ENCODE peak calls at places on chromosomes 13 and 19, in six cellular contexts. One of them, this sample, is unnamed.

GRCh38 chr13:75870397-75870801 is 234.3 kb downstream of the LMO7 start:
- DNase-seq in activated CD4-positive, alpha-beta T cell treated with anti-CD3 and anti-CD28 coated beads for 24 hours: no peak
- DNase-seq in NCI-H187 treated with DMSO at 0.1 percent for 48 hours: no peak
- DNase-seq in H9: no peak
- DNase-seq in NCI-H510A: no peak
- DNase-seq in aorta: no peak
- DNase-seq in this sample: no peak

GRCh38 chr13:93029536-93029935 is 197.1 kb upstream of the GPC6 start:
- DNase-seq in activated CD4-positive, alpha-beta T cell treated with anti-CD3 and anti-CD28 coated beads for 24 hours: no peak
- DNase-seq in NCI-H187 treated with DMSO at 0.1 percent for 48 hours: no peak
- DNase-seq in H9: no peak
- DNase-seq in NCI-H510A: no peak
- DNase-seq in aorta: no peak
- DNase-seq in this sample: no peak

GRCh38 chr19:28882818-28883217 is 330.1 kb downstream of the UQCRFS1 start:
- DNase-seq in activated CD4-positive, alpha-beta T cell treated with anti-CD3 and anti-CD28 coated beads for 24 hours: no peak
- DNase-seq in NCI-H187 treated with DMSO at 0.1 percent for 48 hours: no peak
- DNase-seq in H9: no peak
- DNase-seq in NCI-H510A: no peak
- DNase-seq in aorta: no peak
- DNase-seq in this sample: no peak

GRCh38 chr13:26376430-26376829 is 122.5 kb downstream of the CDK8 start:
- DNase-seq in activated CD4-positive, alpha-beta T cell treated with anti-CD3 and anti-CD28 coated beads for 24 hours: no peak
- DNase-seq in NCI-H187 treated with DMSO at 0.1 percent for 48 hours: no peak
- DNase-seq in H9: no peak
- DNase-seq in NCI-H510A: no peak
- DNase-seq in aorta: no peak
- DNase-seq in this sample: no peak

GRCh38 chr13:22175211-22175610 is 504.3 kb downstream of the FGF9 start:
- DNase-seq in activated CD4-positive, alpha-beta T cell treated with anti-CD3 and anti-CD28 coated beads for 24 hours: no peak
- DNase-seq in NCI-H187 treated with DMSO at 0.1 percent for 48 hours: no peak
- DNase-seq in H9: no peak
- DNase-seq in NCI-H510A: no peak
- DNase-seq in aorta: no peak
- DNase-seq in this sample: no peak

GRCh38 chr13:45331981-45332830 is 8.8 kb downstream of the TPT1 start:
- DNase-seq in activated CD4-positive, alpha-beta T cell treated with anti-CD3 and anti-CD28 coated beads for 24 hours: no peak
- DNase-seq in NCI-H187 treated with DMSO at 0.1 percent for 48 hours: no peak
- DNase-seq in H9: no peak
- DNase-seq in NCI-H510A: no peak
- DNase-seq in aorta: no peak
- DNase-seq in this sample: no peak

GRCh38 chr13:48545608-48546007 is 12.7 kb upstream of the RCBTB2 start:
- DNase-seq in activated CD4-positive, alpha-beta T cell treated with anti-CD3 and anti-CD28 coated beads for 24 hours: no peak
- DNase-seq in NCI-H187 treated with DMSO at 0.1 percent for 48 hours: no peak
- DNase-seq in H9: no peak
- DNase-seq in NCI-H510A: no peak
- DNase-seq in aorta: no peak
- DNase-seq in this sample: no peak

GRCh38 chr13:106099765-106100164 is 435.7 kb downstream of the EFNB2 start:
- DNase-seq in activated CD4-positive, alpha-beta T cell treated with anti-CD3 and anti-CD28 coated beads for 24 hours: no peak
- DNase-seq in NCI-H187 treated with DMSO at 0.1 percent for 48 hours: no peak
- DNase-seq in H9: no peak
- DNase-seq in NCI-H510A: no peak
- DNase-seq in aorta: no peak
- DNase-seq in this sample: no peak

GRCh38 chr19:28715157-28715556 is 497.8 kb downstream of the UQCRFS1 start:
- DNase-seq in activated CD4-positive, alpha-beta T cell treated with anti-CD3 and anti-CD28 coated beads for 24 hours: no peak
- DNase-seq in NCI-H187 treated with DMSO at 0.1 percent for 48 hours: no peak
- DNase-seq in H9: no peak
- DNase-seq in NCI-H510A: no peak
- DNase-seq in aorta: no peak
- DNase-seq in this sample: no peak

GRCh38 chr19:13796301-13797057 is 1.2 kb downstream of the ZSWIM4 start:
- DNase-seq in activated CD4-positive, alpha-beta T cell treated with anti-CD3 and anti-CD28 coated beads for 24 hours: no peak
- DNase-seq in NCI-H187 treated with DMSO at 0.1 percent for 48 hours: no peak
- DNase-seq in H9: peak
- DNase-seq in NCI-H510A: no peak
- DNase-seq in aorta: peak
- DNase-seq in this sample: no peak

GRCh38 chr13:111451402-111451801 is 131.0 kb downstream of the TEX29 start:
- DNase-seq in activated CD4-positive, alpha-beta T cell treated with anti-CD3 and anti-CD28 coated beads for 24 hours: no peak
- DNase-seq in NCI-H187 treated with DMSO at 0.1 percent for 48 hours: no peak
- DNase-seq in H9: no peak
- DNase-seq in NCI-H510A: no peak
- DNase-seq in aorta: no peak
- DNase-seq in this sample: no peak

GRCh38 chr13:102187313-102187712 is 214.5 kb downstream of the FGF14 start:
- DNase-seq in activated CD4-positive, alpha-beta T cell treated with anti-CD3 and anti-CD28 coated beads for 24 hours: no peak
- DNase-seq in NCI-H187 treated with DMSO at 0.1 percent for 48 hours: no peak
- DNase-seq in H9: no peak
- DNase-seq in NCI-H510A: no peak
- DNase-seq in aorta: no peak
- DNase-seq in this sample: no peak

GRCh38 chr19:41297628-41298326 is 12.2 kb upstream of the CCDC97 start:
- DNase-seq in activated CD4-positive, alpha-beta T cell treated with anti-CD3 and anti-CD28 coated beads for 24 hours: no peak
- DNase-seq in NCI-H187 treated with DMSO at 0.1 percent for 48 hours: no peak
- DNase-seq in H9: no peak
- DNase-seq in NCI-H510A: no peak
- DNase-seq in aorta: no peak
- DNase-seq in this sample: no peak